ENCODE peak calls at places on chromosome 14, in nine cellular contexts. One of them, this sample, is unnamed.

GRCh38 chr14:86794689-86795088 is 1198.3 kb downstream of the GALC start:
- DNase-seq in AML-193: no peak
- DNase-seq in esophagus squamous epithelium: no peak
- DNase-seq in CD4-positive, CD25-positive, alpha-beta regulatory T cell: no peak
- DNase-seq in activated naive CD4-positive, alpha-beta T cell: no peak
- DNase-seq in left lobe of liver: no peak
- DNase-seq in fibroblast of gingiva: no peak
- DNase-seq in MCF 10A: no peak
- DNase-seq in Karpas-422: no peak
- DNase-seq in this sample: no peak

GRCh38 chr14:94164685-94165431 is 9.3 kb upstream of the PPP4R4 start:
- DNase-seq in activated naive CD4-positive, alpha-beta T cell: no peak
- DNase-seq in MCF 10A: no peak
- DNase-seq in CD4-positive, CD25-positive, alpha-beta regulatory T cell: no peak
- DNase-seq in esophagus squamous epithelium: no peak
- DNase-seq in fibroblast of gingiva: no peak
- DNase-seq in Karpas-422: no peak
- DNase-seq in AML-193: no peak
- DNase-seq in left lobe of liver: no peak
- DNase-seq in this sample: no peak

GRCh38 chr14:101354726-101355125 is 206.6 kb upstream of the DIO3 start:
- DNase-seq in left lobe of liver: no peak
- DNase-seq in AML-193: no peak
- DNase-seq in fibroblast of gingiva: no peak
- DNase-seq in MCF 10A: no peak
- DNase-seq in activated naive CD4-positive, alpha-beta T cell: no peak
- DNase-seq in Karpas-422: no peak
- DNase-seq in esophagus squamous epithelium: no peak
- DNase-seq in CD4-positive, CD25-positive, alpha-beta regulatory T cell: no peak
- DNase-seq in this sample: no peak

GRCh38 chr14:56855891-56856461 is 45.7 kb upstream of the OTX2 start:
- DNase-seq in AML-193: no peak
- DNase-seq in CD4-positive, CD25-positive, alpha-beta regulatory T cell: no peak
- DNase-seq in Karpas-422: no peak
- DNase-seq in esophagus squamous epithelium: no peak
- DNase-seq in left lobe of liver: no peak
- DNase-seq in MCF 10A: no peak
- DNase-seq in fibroblast of gingiva: no peak
- DNase-seq in activated naive CD4-positive, alpha-beta T cell: no peak
- DNase-seq in this sample: no peak

GRCh38 chr14:69519253-69519661 is 34.7 kb downstream of the PLEKHD1 start:
- DNase-seq in left lobe of liver: no peak
- DNase-seq in esophagus squamous epithelium: no peak
- DNase-seq in AML-193: no peak
- DNase-seq in Karpas-422: no peak
- DNase-seq in fibroblast of gingiva: no peak
- DNase-seq in activated naive CD4-positive, alpha-beta T cell: no peak
- DNase-seq in CD4-positive, CD25-positive, alpha-beta regulatory T cell: no peak
- DNase-seq in MCF 10A: no peak
- DNase-seq in this sample: no peak

GRCh38 chr14:23345987-23346692 is 6.5 kb downstream of the SLC22A17 start:
- DNase-seq in CD4-positive, CD25-positive, alpha-beta regulatory T cell: no peak
- DNase-seq in activated naive CD4-positive, alpha-beta T cell: no peak
- DNase-seq in MCF 10A: no peak
- DNase-seq in fibroblast of gingiva: no peak
- DNase-seq in AML-193: no peak
- DNase-seq in Karpas-422: no peak
- DNase-seq in esophagus squamous epithelium: no peak
- DNase-seq in left lobe of liver: peak
- DNase-seq in this sample: no peak

GRCh38 chr14:68956728-68957127 is 22.4 kb downstream of the ACTN1 start:
- DNase-seq in activated naive CD4-positive, alpha-beta T cell: no peak
- DNase-seq in Karpas-422: no peak
- DNase-seq in AML-193: no peak
- DNase-seq in MCF 10A: no peak
- DNase-seq in left lobe of liver: no peak
- DNase-seq in esophagus squamous epithelium: no peak
- DNase-seq in fibroblast of gingiva: peak
- DNase-seq in CD4-positive, CD25-positive, alpha-beta regulatory T cell: no peak
- DNase-seq in this sample: no peak

GRCh38 chr14:103847954-103848719 is 762 bp upstream of the PPP1R13B start:
- DNase-seq in activated naive CD4-positive, alpha-beta T cell: no peak
- DNase-seq in CD4-positive, CD25-positive, alpha-beta regulatory T cell: no peak
- DNase-seq in esophagus squamous epithelium: no peak
- DNase-seq in Karpas-422: no peak
- DNase-seq in AML-193: no peak
- DNase-seq in MCF 10A: no peak
- DNase-seq in fibroblast of gingiva: no peak
- DNase-seq in left lobe of liver: no peak
- DNase-seq in this sample: no peak

GRCh38 chr14:93804654-93805053 is 16.4 kb upstream of the PRIMA1 start:
- DNase-seq in Karpas-422: peak
- DNase-seq in left lobe of liver: no peak
- DNase-seq in MCF 10A: no peak
- DNase-seq in AML-193: no peak
- DNase-seq in activated naive CD4-positive, alpha-beta T cell: no peak
- DNase-seq in esophagus squamous epithelium: no peak
- DNase-seq in CD4-positive, CD25-positive, alpha-beta regulatory T cell: no peak
- DNase-seq in fibroblast of gingiva: no peak
- DNase-seq in this sample: no peak

GRCh38 chr14:100522616-100523021 is 64.6 kb downstream of the BEGAIN start:
- DNase-seq in AML-193: no peak
- DNase-seq in fibroblast of gingiva: peak
- DNase-seq in left lobe of liver: no peak
- DNase-seq in CD4-positive, CD25-positive, alpha-beta regulatory T cell: no peak
- DNase-seq in MCF 10A: no peak
- DNase-seq in activated naive CD4-positive, alpha-beta T cell: no peak
- DNase-seq in Karpas-422: peak
- DNase-seq in esophagus squamous epithelium: no peak
- DNase-seq in this sample: no peak

GRCh38 chr14:77870646-77871045 is 70.7 kb downstream of the ADCK1 start:
- DNase-seq in Karpas-422: no peak
- DNase-seq in CD4-positive, CD25-positive, alpha-beta regulatory T cell: no peak
- DNase-seq in AML-193: no peak
- DNase-seq in activated naive CD4-positive, alpha-beta T cell: no peak
- DNase-seq in esophagus squamous epithelium: no peak
- DNase-seq in left lobe of liver: no peak
- DNase-seq in fibroblast of gingiva: no peak
- DNase-seq in MCF 10A: no peak
- DNase-seq in this sample: no peak

GRCh38 chr14:60169722-60170121 is 4.5 kb upstream of the DHRS7 start:
- DNase-seq in MCF 10A: no peak
- DNase-seq in fibroblast of gingiva: no peak
- DNase-seq in CD4-positive, CD25-positive, alpha-beta regulatory T cell: no peak
- DNase-seq in left lobe of liver: no peak
- DNase-seq in activated naive CD4-positive, alpha-beta T cell: no peak
- DNase-seq in Karpas-422: no peak
- DNase-seq in AML-193: no peak
- DNase-seq in esophagus squamous epithelium: no peak
- DNase-seq in this sample: no peak

GRCh38 chr14:58673722-58674121 is 36.0 kb downstream of the DACT1 start:
- DNase-seq in activated naive CD4-positive, alpha-beta T cell: no peak
- DNase-seq in MCF 10A: no peak
- DNase-seq in AML-193: no peak
- DNase-seq in left lobe of liver: no peak
- DNase-seq in fibroblast of gingiva: no peak
- DNase-seq in Karpas-422: no peak
- DNase-seq in CD4-positive, CD25-positive, alpha-beta regulatory T cell: no peak
- DNase-seq in esophagus squamous epithelium: no peak
- DNase-seq in this sample: no peak

GRCh38 chr14:51157012-51157411 is 62.1 kb upstream of the TRIM9 start:
- DNase-seq in Karpas-422: peak
- DNase-seq in AML-193: peak
- DNase-seq in esophagus squamous epithelium: no peak
- DNase-seq in MCF 10A: peak
- DNase-seq in activated naive CD4-positive, alpha-beta T cell: no peak
- DNase-seq in left lobe of liver: no peak
- DNase-seq in fibroblast of gingiva: peak
- DNase-seq in CD4-positive, CD25-positive, alpha-beta regulatory T cell: peak
- DNase-seq in this sample: no peak

GRCh38 chr14:77707355-77707723 is 484 bp downstream of the ALKBH1 start:
- DNase-seq in AML-193: peak
- DNase-seq in CD4-positive, CD25-positive, alpha-beta regulatory T cell: peak
- DNase-seq in Karpas-422: peak
- DNase-seq in left lobe of liver: no peak
- DNase-seq in activated naive CD4-positive, alpha-beta T cell: no peak
- DNase-seq in fibroblast of gingiva: peak
- DNase-seq in MCF 10A: peak
- DNase-seq in esophagus squamous epithelium: no peak
- DNase-seq in this sample: no peak

GRCh38 chr14:64654072-64654899 is 49.9 kb upstream of the PLEKHG3 start:
- DNase-seq in Karpas-422: no peak
- DNase-seq in MCF 10A: peak
- DNase-seq in esophagus squamous epithelium: no peak
- DNase-seq in fibroblast of gingiva: peak
- DNase-seq in CD4-positive, CD25-positive, alpha-beta regulatory T cell: no peak
- DNase-seq in left lobe of liver: peak
- DNase-seq in AML-193: peak
- DNase-seq in activated naive CD4-positive, alpha-beta T cell: no peak
- DNase-seq in this sample: no peak

GRCh38 chr14:74864193-74864592 is 11.8 kb downstream of the PROX2 start:
- DNase-seq in left lobe of liver: no peak
- DNase-seq in Karpas-422: no peak
- DNase-seq in fibroblast of gingiva: no peak
- DNase-seq in AML-193: no peak
- DNase-seq in MCF 10A: no peak
- DNase-seq in CD4-positive, CD25-positive, alpha-beta regulatory T cell: no peak
- DNase-seq in activated naive CD4-positive, alpha-beta T cell: no peak
- DNase-seq in esophagus squamous epithelium: no peak
- DNase-seq in this sample: no peak

GRCh38 chr14:69671365-69672050 is 60.1 kb downstream of the SUSD6 start:
- DNase-seq in esophagus squamous epithelium: no peak
- DNase-seq in left lobe of liver: no peak
- DNase-seq in fibroblast of gingiva: no peak
- DNase-seq in activated naive CD4-positive, alpha-beta T cell: no peak
- DNase-seq in CD4-positive, CD25-positive, alpha-beta regulatory T cell: no peak
- DNase-seq in Karpas-422: peak
- DNase-seq in MCF 10A: no peak
- DNase-seq in AML-193: no peak
- DNase-seq in this sample: no peak

GRCh38 chr14:51527073-51527472 is 124.6 kb upstream of the FRMD6 start:
- DNase-seq in left lobe of liver: no peak
- DNase-seq in AML-193: no peak
- DNase-seq in activated naive CD4-positive, alpha-beta T cell: no peak
- DNase-seq in MCF 10A: peak
- DNase-seq in Karpas-422: no peak
- DNase-seq in fibroblast of gingiva: peak
- DNase-seq in CD4-positive, CD25-positive, alpha-beta regulatory T cell: no peak
- DNase-seq in esophagus squamous epithelium: no peak
- DNase-seq in this sample: no peak

GRCh38 chr14:89617471-89618291 is 200.6 kb upstream of the FOXN3 start:
- DNase-seq in esophagus squamous epithelium: no peak
- DNase-seq in activated naive CD4-positive, alpha-beta T cell: no peak
- DNase-seq in Karpas-422: peak
- DNase-seq in left lobe of liver: no peak
- DNase-seq in CD4-positive, CD25-positive, alpha-beta regulatory T cell: peak
- DNase-seq in fibroblast of gingiva: peak
- DNase-seq in AML-193: no peak
- DNase-seq in MCF 10A: peak
- DNase-seq in this sample: no peak

GRCh38 chr14:103625361-103626095 is 3.5 kb upstream of the KLC1 start:
- DNase-seq in esophagus squamous epithelium: no peak
- DNase-seq in fibroblast of gingiva: no peak
- DNase-seq in MCF 10A: no peak
- DNase-seq in left lobe of liver: no peak
- DNase-seq in Karpas-422: peak
- DNase-seq in CD4-positive, CD25-positive, alpha-beta regulatory T cell: peak
- DNase-seq in AML-193: no peak
- DNase-seq in activated naive CD4-positive, alpha-beta T cell: peak
- DNase-seq in this sample: no peak

GRCh38 chr14:32968972-32969544 is 30.4 kb downstream of the NPAS3 start:
- DNase-seq in CD4-positive, CD25-positive, alpha-beta regulatory T cell: no peak
- DNase-seq in MCF 10A: no peak
- DNase-seq in Karpas-422: no peak
- DNase-seq in fibroblast of gingiva: no peak
- DNase-seq in activated naive CD4-positive, alpha-beta T cell: no peak
- DNase-seq in AML-193: no peak
- DNase-seq in esophagus squamous epithelium: no peak
- DNase-seq in left lobe of liver: no peak
- DNase-seq in this sample: no peak

GRCh38 chr14:96162741-96163140 is 41.9 kb upstream of the BDKRB2 start:
- DNase-seq in esophagus squamous epithelium: no peak
- DNase-seq in AML-193: no peak
- DNase-seq in CD4-positive, CD25-positive, alpha-beta regulatory T cell: no peak
- DNase-seq in activated naive CD4-positive, alpha-beta T cell: no peak
- DNase-seq in left lobe of liver: peak
- DNase-seq in Karpas-422: no peak
- DNase-seq in MCF 10A: no peak
- DNase-seq in fibroblast of gingiva: no peak
- DNase-seq in this sample: no peak

GRCh38 chr14:93104961-93105360 is 10.8 kb downstream of the ITPK1 start:
- DNase-seq in AML-193: no peak
- DNase-seq in MCF 10A: peak
- DNase-seq in CD4-positive, CD25-positive, alpha-beta regulatory T cell: no peak
- DNase-seq in esophagus squamous epithelium: no peak
- DNase-seq in left lobe of liver: no peak
- DNase-seq in activated naive CD4-positive, alpha-beta T cell: no peak
- DNase-seq in fibroblast of gingiva: no peak
- DNase-seq in Karpas-422: no peak
- DNase-seq in this sample: no peak

GRCh38 chr14:76942288-76942778 is 86.2 kb downstream of the IRF2BPL start:
- DNase-seq in AML-193: no peak
- DNase-seq in fibroblast of gingiva: no peak
- DNase-seq in MCF 10A: no peak
- DNase-seq in Karpas-422: no peak
- DNase-seq in CD4-positive, CD25-positive, alpha-beta regulatory T cell: no peak
- DNase-seq in activated naive CD4-positive, alpha-beta T cell: no peak
- DNase-seq in esophagus squamous epithelium: no peak
- DNase-seq in left lobe of liver: no peak
- DNase-seq in this sample: no peak

GRCh38 chr14:61533513-61534255 is 161.6 kb upstream of the HIF1A start:
- DNase-seq in MCF 10A: peak
- DNase-seq in Karpas-422: no peak
- DNase-seq in CD4-positive, CD25-positive, alpha-beta regulatory T cell: peak
- DNase-seq in esophagus squamous epithelium: no peak
- DNase-seq in left lobe of liver: no peak
- DNase-seq in AML-193: no peak
- DNase-seq in fibroblast of gingiva: no peak
- DNase-seq in activated naive CD4-positive, alpha-beta T cell: no peak
- DNase-seq in this sample: no peak

GRCh38 chr14:104687601-104688504 is 1.6 kb upstream of the INF2 start:
- DNase-seq in Karpas-422: no peak
- DNase-seq in left lobe of liver: peak
- DNase-seq in esophagus squamous epithelium: no peak
- DNase-seq in CD4-positive, CD25-positive, alpha-beta regulatory T cell: no peak
- DNase-seq in AML-193: no peak
- DNase-seq in fibroblast of gingiva: no peak
- DNase-seq in MCF 10A: peak
- DNase-seq in activated naive CD4-positive, alpha-beta T cell: no peak
- DNase-seq in this sample: no peak

GRCh38 chr14:34072921-34073320 is 122.0 kb upstream of the EGLN3 start:
- DNase-seq in activated naive CD4-positive, alpha-beta T cell: no peak
- DNase-seq in esophagus squamous epithelium: no peak
- DNase-seq in Karpas-422: no peak
- DNase-seq in left lobe of liver: no peak
- DNase-seq in CD4-positive, CD25-positive, alpha-beta regulatory T cell: no peak
- DNase-seq in MCF 10A: no peak
- DNase-seq in fibroblast of gingiva: no peak
- DNase-seq in AML-193: no peak
- DNase-seq in this sample: no peak

GRCh38 chr14:63852817-63853730 is at the start of gene SYNE2:
- DNase-seq in AML-193: no peak
- DNase-seq in activated naive CD4-positive, alpha-beta T cell: peak
- DNase-seq in Karpas-422: peak
- DNase-seq in MCF 10A: peak
- DNase-seq in fibroblast of gingiva: peak
- DNase-seq in CD4-positive, CD25-positive, alpha-beta regulatory T cell: peak
- DNase-seq in esophagus squamous epithelium: no peak
- DNase-seq in left lobe of liver: peak
- DNase-seq in this sample: peak

GRCh38 chr14:81435578-81436295 is 35.6 kb upstream of the STON2 start:
- DNase-seq in AML-193: no peak
- DNase-seq in activated naive CD4-positive, alpha-beta T cell: no peak
- DNase-seq in esophagus squamous epithelium: no peak
- DNase-seq in Karpas-422: no peak
- DNase-seq in fibroblast of gingiva: peak
- DNase-seq in MCF 10A: peak
- DNase-seq in left lobe of liver: peak
- DNase-seq in CD4-positive, CD25-positive, alpha-beta regulatory T cell: peak
- DNase-seq in this sample: no peak

GRCh38 chr14:74647834-74648361 is 35.9 kb upstream of the LTBP2 start:
- DNase-seq in activated naive CD4-positive, alpha-beta T cell: no peak
- DNase-seq in esophagus squamous epithelium: no peak
- DNase-seq in left lobe of liver: peak
- DNase-seq in CD4-positive, CD25-positive, alpha-beta regulatory T cell: no peak
- DNase-seq in fibroblast of gingiva: no peak
- DNase-seq in AML-193: no peak
- DNase-seq in MCF 10A: peak
- DNase-seq in Karpas-422: no peak
- DNase-seq in this sample: no peak

This sample was measured in stimulated activated CD8-positive, alpha-beta memory T cell treated with anti-CD3 and anti-CD28 coated beads, Interleukin-15, amount 100 ng/mL, for 24 hours.